ENCODE peak calls at places on chromosomes 3 and 15, in eight cellular contexts. One of them, this sample, is unnamed.

GRCh38 chr3:173396191-173397041 is 1.1 kb upstream of the NLGN1 start:
- DNase-seq in HCT116: no peak
- DNase-seq in heart left ventricle: no peak
- DNase-seq in Peyer's patch: no peak
- DNase-seq in sigmoid colon: no peak
- DNase-seq in tibial nerve: peak
- DNase-seq in prostate gland: peak
- DNase-seq in A549: no peak
- DNase-seq in this sample: no peak

GRCh38 chr15:101675015-101675414 is 22.8 kb upstream of the TM2D3 start:
- DNase-seq in HCT116: no peak
- DNase-seq in heart left ventricle: no peak
- DNase-seq in Peyer's patch: no peak
- DNase-seq in sigmoid colon: no peak
- DNase-seq in tibial nerve: no peak
- DNase-seq in prostate gland: no peak
- DNase-seq in A549: peak
- DNase-seq in this sample: no peak

GRCh38 chr15:32802296-32802936 is 84.6 kb downstream of the GREM1 start:
- DNase-seq in HCT116: no peak
- DNase-seq in heart left ventricle: no peak
- DNase-seq in Peyer's patch: no peak
- DNase-seq in sigmoid colon: no peak
- DNase-seq in tibial nerve: no peak
- DNase-seq in prostate gland: no peak
- DNase-seq in A549: no peak
- DNase-seq in this sample: no peak

GRCh38 chr3:58404396-58404795 is 29.2 kb downstream of the PDHB start:
- DNase-seq in HCT116: no peak
- DNase-seq in heart left ventricle: no peak
- DNase-seq in Peyer's patch: no peak
- DNase-seq in sigmoid colon: no peak
- DNase-seq in tibial nerve: no peak
- DNase-seq in prostate gland: no peak
- DNase-seq in A549: no peak
- DNase-seq in this sample: no peak

GRCh38 chr3:32876920-32877319 is 59.1 kb downstream of the TRIM71 start:
- DNase-seq in HCT116: no peak
- DNase-seq in heart left ventricle: no peak
- DNase-seq in Peyer's patch: no peak
- DNase-seq in sigmoid colon: no peak
- DNase-seq in tibial nerve: no peak
- DNase-seq in prostate gland: no peak
- DNase-seq in A549: no peak
- DNase-seq in this sample: no peak

GRCh38 chr3:20857636-20858035 is 671.6 kb upstream of the SGO1 start:
- DNase-seq in HCT116: no peak
- DNase-seq in heart left ventricle: no peak
- DNase-seq in Peyer's patch: no peak
- DNase-seq in sigmoid colon: no peak
- DNase-seq in tibial nerve: no peak
- DNase-seq in prostate gland: no peak
- DNase-seq in A549: no peak
- DNase-seq in this sample: no peak

GRCh38 chr15:62569460-62570404 is 404.6 kb upstream of the C2CD4B start:
- DNase-seq in HCT116: no peak
- DNase-seq in heart left ventricle: peak
- DNase-seq in Peyer's patch: peak
- DNase-seq in sigmoid colon: no peak
- DNase-seq in tibial nerve: peak
- DNase-seq in prostate gland: peak
- DNase-seq in A549: peak
- DNase-seq in this sample: peak

GRCh38 chr3:155984791-155985417 is 114.5 kb downstream of the GMPS start:
- DNase-seq in HCT116: no peak
- DNase-seq in heart left ventricle: no peak
- DNase-seq in Peyer's patch: no peak
- DNase-seq in sigmoid colon: no peak
- DNase-seq in tibial nerve: no peak
- DNase-seq in prostate gland: no peak
- DNase-seq in A549: no peak
- DNase-seq in this sample: no peak

GRCh38 chr15:28097656-28098359 is 1.3 kb downstream of the OCA2 start:
- DNase-seq in HCT116: no peak
- DNase-seq in heart left ventricle: no peak
- DNase-seq in Peyer's patch: no peak
- DNase-seq in sigmoid colon: peak
- DNase-seq in tibial nerve: no peak
- DNase-seq in prostate gland: no peak
- DNase-seq in A549: no peak
- DNase-seq in this sample: no peak

GRCh38 chr3:188573929-188574317 is 420.0 kb downstream of the LPP start:
- DNase-seq in HCT116: no peak
- DNase-seq in heart left ventricle: no peak
- DNase-seq in Peyer's patch: no peak
- DNase-seq in sigmoid colon: no peak
- DNase-seq in tibial nerve: no peak
- DNase-seq in prostate gland: no peak
- DNase-seq in A549: no peak
- DNase-seq in this sample: no peak

GRCh38 chr15:90478981-90479481 is 50.7 kb upstream of the CRTC3 start:
- DNase-seq in HCT116: peak
- DNase-seq in heart left ventricle: no peak
- DNase-seq in Peyer's patch: peak
- DNase-seq in sigmoid colon: no peak
- DNase-seq in tibial nerve: no peak
- DNase-seq in prostate gland: peak
- DNase-seq in A549: no peak
- DNase-seq in this sample: no peak

GRCh38 chr3:167615030-167615429 is 38.7 kb downstream of the WDR49 start:
- DNase-seq in HCT116: no peak
- DNase-seq in heart left ventricle: no peak
- DNase-seq in Peyer's patch: no peak
- DNase-seq in sigmoid colon: no peak
- DNase-seq in tibial nerve: no peak
- DNase-seq in prostate gland: no peak
- DNase-seq in A549: no peak
- DNase-seq in this sample: no peak
- TF ChIP-seq CTCF in HCT116: no peak
- TF ChIP-seq CTCF in heart left ventricle: no peak
- TF ChIP-seq CTCF in Peyer's patch: no peak
- TF ChIP-seq CTCF in sigmoid colon: no peak
- TF ChIP-seq CTCF in tibial nerve: no peak
- TF ChIP-seq CTCF in prostate gland: no peak
- TF ChIP-seq CTCF in A549: no peak
- TF ChIP-seq CTCF in this sample: no peak

DNA sequence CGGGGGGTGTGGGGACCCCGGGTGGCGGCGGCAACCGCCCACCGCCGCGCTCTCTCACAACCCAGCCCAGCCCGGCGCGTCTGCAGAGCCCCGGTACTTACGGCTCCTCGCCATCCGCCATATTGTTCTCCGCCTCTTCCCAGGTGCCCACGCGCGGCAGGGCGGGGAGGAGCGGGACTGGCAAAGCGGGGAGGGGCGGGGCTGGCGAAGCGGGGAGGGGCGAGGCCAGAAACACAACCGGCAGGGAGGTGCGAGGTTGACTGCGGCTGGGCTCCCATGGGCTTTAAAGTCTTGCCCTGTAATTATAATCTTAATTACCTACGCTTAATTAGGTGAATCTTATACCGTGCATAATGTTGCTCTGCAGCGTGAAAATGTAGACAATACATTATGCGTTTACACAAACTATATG is at the start of gene UBA3:
- DNase-seq in HCT116: peak
- DNase-seq in heart left ventricle: peak
- DNase-seq in Peyer's patch: peak
- DNase-seq in sigmoid colon: peak
- DNase-seq in tibial nerve: peak
- DNase-seq in prostate gland: peak
- DNase-seq in A549: peak
- DNase-seq in this sample: peak
- TF ChIP-seq POLR2A in HCT116: no peak
- TF ChIP-seq POLR2A in heart left ventricle: no peak
- TF ChIP-seq POLR2A in Peyer's patch: no peak
- TF ChIP-seq POLR2A in sigmoid colon: no peak
- TF ChIP-seq POLR2A in tibial nerve: no peak
- TF ChIP-seq POLR2A in prostate gland: peak
- TF ChIP-seq POLR2A in A549: peak
- TF ChIP-seq POLR2A in this sample: peak

DNA sequence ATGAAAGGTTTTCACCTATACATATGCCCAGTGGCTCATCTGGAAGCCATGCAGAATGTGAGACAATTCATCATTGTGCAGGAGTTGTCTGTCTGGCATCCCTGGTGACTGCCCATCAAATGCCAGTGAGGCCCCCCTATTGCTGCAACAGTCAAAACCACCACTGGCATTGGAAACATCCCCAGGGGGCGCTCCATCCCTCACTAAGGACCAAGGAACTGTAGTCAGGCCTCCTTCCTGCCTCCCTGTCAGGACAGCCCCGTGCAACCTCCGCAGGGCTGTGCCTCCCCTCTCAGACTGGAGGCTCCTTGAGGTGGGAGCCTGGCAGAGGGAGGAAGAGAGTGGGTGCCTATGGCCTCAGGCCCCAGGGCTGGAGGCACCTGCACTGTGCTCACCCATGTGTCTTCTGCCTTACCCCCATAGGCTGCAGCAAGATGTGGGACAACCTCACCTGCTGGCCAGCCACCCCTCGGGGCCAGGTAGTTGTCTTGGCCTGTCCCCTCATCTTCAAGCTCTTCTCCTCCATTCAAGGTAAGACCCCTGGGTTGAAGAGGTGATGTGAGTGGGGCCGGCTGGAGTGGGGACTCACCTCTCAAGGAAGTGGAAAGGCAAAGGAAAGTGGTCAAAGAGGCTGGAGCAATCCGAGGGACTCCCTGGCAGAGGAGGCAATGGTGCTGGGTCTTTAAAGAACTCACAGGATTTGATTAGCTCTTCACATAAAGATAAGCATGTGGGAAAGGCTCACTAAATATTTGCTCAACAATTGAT is 16.5 kb downstream of the VIPR1 start:
- DNase-seq in HCT116: no peak
- DNase-seq in heart left ventricle: no peak
- DNase-seq in Peyer's patch: no peak
- DNase-seq in sigmoid colon: no peak
- DNase-seq in tibial nerve: no peak
- DNase-seq in prostate gland: no peak
- DNase-seq in A549: no peak
- DNase-seq in this sample: peak
- H3K27ac ChIP-seq in HCT116: no peak
- H3K27ac ChIP-seq in heart left ventricle: no peak
- H3K27ac ChIP-seq in Peyer's patch: no peak
- H3K27ac ChIP-seq in sigmoid colon: no peak
- H3K27ac ChIP-seq in tibial nerve: no peak
- H3K27ac ChIP-seq in prostate gland: no peak
- H3K27ac ChIP-seq in A549: no peak
- H3K27ac ChIP-seq in this sample: no peak

GRCh38 chr3:134312072-134312872 is 61.6 kb upstream of the RYK start:
- DNase-seq in HCT116: no peak
- DNase-seq in heart left ventricle: no peak
- DNase-seq in Peyer's patch: no peak
- DNase-seq in sigmoid colon: no peak
- DNase-seq in tibial nerve: peak
- DNase-seq in prostate gland: peak
- DNase-seq in A549: no peak
- DNase-seq in this sample: peak
- TF ChIP-seq CTCF in HCT116: peak
- TF ChIP-seq CTCF in heart left ventricle: no peak
- TF ChIP-seq CTCF in Peyer's patch: no peak
- TF ChIP-seq CTCF in sigmoid colon: no peak
- TF ChIP-seq CTCF in tibial nerve: no peak
- TF ChIP-seq CTCF in prostate gland: no peak
- TF ChIP-seq CTCF in A549: no peak
- TF ChIP-seq CTCF in this sample: peak

GRCh38 chr15:76994971-76995945 is at the start of gene PSTPIP1:
- DNase-seq in HCT116: no peak
- DNase-seq in heart left ventricle: peak
- DNase-seq in Peyer's patch: peak
- DNase-seq in sigmoid colon: peak
- DNase-seq in tibial nerve: no peak
- DNase-seq in prostate gland: no peak
- DNase-seq in A549: no peak
- DNase-seq in this sample: peak
- TF ChIP-seq POLR2A in HCT116: no peak
- TF ChIP-seq POLR2A in heart left ventricle: no peak
- TF ChIP-seq POLR2A in Peyer's patch: peak
- TF ChIP-seq POLR2A in sigmoid colon: no peak
- TF ChIP-seq POLR2A in tibial nerve: no peak
- TF ChIP-seq POLR2A in prostate gland: no peak
- TF ChIP-seq POLR2A in A549: no peak
- TF ChIP-seq POLR2A in this sample: no peak

GRCh38 chr3:82085811-82086475 is 324.5 kb upstream of the GBE1 start:
- DNase-seq in HCT116: no peak
- DNase-seq in heart left ventricle: no peak
- DNase-seq in Peyer's patch: no peak
- DNase-seq in sigmoid colon: no peak
- DNase-seq in tibial nerve: no peak
- DNase-seq in prostate gland: no peak
- DNase-seq in A549: no peak
- DNase-seq in this sample: no peak
- H3K27ac ChIP-seq in HCT116: no peak
- H3K27ac ChIP-seq in heart left ventricle: no peak
- H3K27ac ChIP-seq in Peyer's patch: no peak
- H3K27ac ChIP-seq in sigmoid colon: no peak
- H3K27ac ChIP-seq in tibial nerve: no peak
- H3K27ac ChIP-seq in prostate gland: no peak
- H3K27ac ChIP-seq in A549: no peak
- H3K27ac ChIP-seq in this sample: no peak

GRCh38 chr15:52427804-52428203 is 100.9 kb downstream of the MYO5A start:
- DNase-seq in HCT116: peak
- DNase-seq in heart left ventricle: no peak
- DNase-seq in Peyer's patch: no peak
- DNase-seq in sigmoid colon: no peak
- DNase-seq in tibial nerve: no peak
- DNase-seq in prostate gland: no peak
- DNase-seq in A549: no peak
- DNase-seq in this sample: no peak
- TF ChIP-seq CTCF in HCT116: no peak
- TF ChIP-seq CTCF in heart left ventricle: no peak
- TF ChIP-seq CTCF in Peyer's patch: no peak
- TF ChIP-seq CTCF in sigmoid colon: no peak
- TF ChIP-seq CTCF in tibial nerve: no peak
- TF ChIP-seq CTCF in prostate gland: no peak
- TF ChIP-seq CTCF in A549: no peak
- TF ChIP-seq CTCF in this sample: no peak